ENCODE peak calls at places on chromosomes 3 and 15, in ten cellular contexts. G, X, H, E, O, M, B, K, R and F are unnamed samples. For H3K9me3 and H3K27me3, the result is how much of the 10 kb centered on the place peaks cover.

GRCh38 chr3:136838641-136839555 is 20.0 kb downstream of the SLC35G2 start:
- DNase-seq in G (no peak), X (peak), H (peak), E (no peak), O (no peak), M (no peak), B (no peak), K (peak), R (no peak), F (peak)

GRCh38 chr3:45994661-45995369 is 809 bp downstream of the FYCO1 start:
- DNase-seq in G (no peak), X (peak), H (no peak), E (no peak), O (peak), M (no peak), B (no peak), K (peak), R (peak), F (no peak)

GRCh38 chr3:144771401-144771870 is 799.8 kb downstream of the DIPK2A start:
- DNase-seq in G (no peak), X (no peak), H (no peak), E (no peak), O (no peak), M (no peak), B (no peak), K (peak), R (no peak), F (no peak)

GRCh38 chr3:9884555-9885165 is 4.6 kb upstream of the CIDEC start:
- DNase-seq in G (no peak), X (no peak), H (peak), E (no peak), O (peak), M (no peak), B (peak), K (peak), R (no peak), F (peak)

GRCh38 chr3:147619925-147620580 is 210.9 kb downstream of the ZIC1 start:
- DNase-seq in G (no peak), X (no peak), H (no peak), E (no peak), O (no peak), M (no peak), B (no peak), K (peak), R (no peak), F (no peak)

GRCh38 chr15:87477759-87478687 is 778.5 kb downstream of the NTRK3 start:
- DNase-seq in G (peak), X (no peak), H (peak), E (peak), O (peak), M (no peak), B (peak), K (peak), R (no peak), F (peak)

GRCh38 chr15:71011503-71012155 is 103.6 kb upstream of the THSD4 start:
- DNase-seq in G (peak), X (peak), H (peak), E (no peak), O (peak), M (no peak), B (peak), K (peak), R (peak), F (peak)

GRCh38 chr15:70795311-70795665 is 31.9 kb upstream of the UACA start:
- DNase-seq in G (no peak), X (no peak), H (peak), E (no peak), O (peak), M (no peak), B (no peak), K (peak), R (no peak), F (peak)

GRCh38 chr3:196611761-196612483 is 27.6 kb upstream of the NRROS start:
- DNase-seq in G (no peak), X (peak), H (no peak), E (no peak), O (no peak), M (no peak), B (no peak), K (no peak), R (no peak), F (no peak)

GRCh38 chr15:55917881-55918296 is 75.5 kb downstream of the NEDD4 start:
- DNase-seq in G (peak), X (peak), H (peak), E (peak), O (peak), M (no peak), B (peak), K (peak), R (peak), F (peak)

GRCh38 chr3:160544837-160545236 is 20.5 kb downstream of the KPNA4 start:
- DNase-seq in G (no peak), X (no peak), H (no peak), E (no peak), O (no peak), M (no peak), B (no peak), K (no peak), R (no peak), F (no peak)

GRCh38 chr15:83066034-83066760 is 855 bp downstream of the BTBD1 start:
- DNase-seq in G (no peak), X (peak), H (no peak), E (no peak), O (no peak), M (peak), B (peak), K (peak), R (peak), F (peak)

GRCh38 chr3:13189639-13190375 is 116.6 kb upstream of the IQSEC1 start:
- DNase-seq in G (no peak), X (peak), H (peak), E (peak), O (peak), M (no peak), B (no peak), K (peak), R (no peak), F (peak)

GRCh38 chr3:142244056-142244455 is 18.7 kb upstream of the GK5 start:
- DNase-seq in G (no peak), X (no peak), H (no peak), E (no peak), O (no peak), M (no peak), B (no peak), K (no peak), R (no peak), F (no peak)

GRCh38 chr3:99753268-99753975 is 64.2 kb upstream of the CMSS1 start:
- DNase-seq in G (peak), X (peak), H (peak), E (no peak), O (peak), M (no peak), B (peak), K (peak), R (no peak), F (peak)

GRCh38 chr3:3170998-3171397 is 8.5 kb downstream of the CRBN start:
- DNase-seq in G (peak), X (peak), H (peak), E (no peak), O (peak), M (no peak), B (peak), K (peak), R (no peak), F (no peak)

DNA sequence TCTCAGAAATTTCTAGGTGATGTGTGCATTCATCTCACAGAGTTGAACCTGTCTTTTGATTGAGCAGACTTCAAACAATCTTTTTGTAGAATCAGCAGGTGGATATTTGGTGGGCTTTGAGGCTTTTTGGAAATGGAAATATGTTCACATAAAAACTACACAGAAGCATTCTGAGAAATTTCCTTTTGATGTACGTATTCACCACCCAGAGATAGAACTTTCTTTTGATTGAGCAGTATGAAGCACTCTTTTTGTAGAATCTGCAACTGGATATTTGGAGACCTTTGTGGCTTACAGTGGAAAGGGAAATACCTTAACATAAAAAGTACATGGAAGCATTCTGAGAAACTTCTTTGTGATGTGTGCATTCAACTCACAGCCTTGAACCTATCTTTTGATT is 3515.0 kb downstream of the GOLGA6L6 start:
- DNase-seq in G (no peak), X (no peak), H (no peak), E (no peak), O (no peak), M (no peak), B (no peak), K (no peak), R (no peak), F (no peak)
- H3K9me3 ChIP-seq in G (under half), X (under half), H (under half), E (under half), O (under half), M (half or more), B (under half), K (under half), R (under half), F (under half)

GRCh38 chr3:129313415-129313982 is 34.8 kb downstream of the HMCES start:
- DNase-seq in G (no peak), X (peak), H (peak), E (no peak), O (no peak), M (no peak), B (no peak), K (no peak), R (no peak), F (no peak)
- H3K4me3 ChIP-seq in G (no peak), X (peak), H (no peak), E (peak), O (no peak), M (peak), B (no peak), K (no peak), R (no peak), F (no peak)

GRCh38 chr15:69082041-69082502 is 67.6 kb downstream of the NOX5 start:
- DNase-seq in G (no peak), X (no peak), H (peak), E (peak), O (no peak), M (no peak), B (no peak), K (peak), R (no peak), F (no peak)

GRCh38 chr15:69080958-69081248 is 66.4 kb downstream of the NOX5 start:
- DNase-seq in G (no peak), X (no peak), H (no peak), E (no peak), O (no peak), M (no peak), B (no peak), K (no peak), R (no peak), F (no peak)

GRCh38 chr15:69081310-69082004 is 67.0 kb downstream of the NOX5 start:
- DNase-seq in G (no peak), X (no peak), H (peak), E (peak), O (no peak), M (peak), B (no peak), K (peak), R (no peak), F (peak)

GRCh38 chr15:69078638-69079037 is 64.1 kb downstream of the NOX5 start:
- DNase-seq in G (no peak), X (no peak), H (no peak), E (no peak), O (no peak), M (no peak), B (no peak), K (no peak), R (no peak), F (no peak)

DNA sequence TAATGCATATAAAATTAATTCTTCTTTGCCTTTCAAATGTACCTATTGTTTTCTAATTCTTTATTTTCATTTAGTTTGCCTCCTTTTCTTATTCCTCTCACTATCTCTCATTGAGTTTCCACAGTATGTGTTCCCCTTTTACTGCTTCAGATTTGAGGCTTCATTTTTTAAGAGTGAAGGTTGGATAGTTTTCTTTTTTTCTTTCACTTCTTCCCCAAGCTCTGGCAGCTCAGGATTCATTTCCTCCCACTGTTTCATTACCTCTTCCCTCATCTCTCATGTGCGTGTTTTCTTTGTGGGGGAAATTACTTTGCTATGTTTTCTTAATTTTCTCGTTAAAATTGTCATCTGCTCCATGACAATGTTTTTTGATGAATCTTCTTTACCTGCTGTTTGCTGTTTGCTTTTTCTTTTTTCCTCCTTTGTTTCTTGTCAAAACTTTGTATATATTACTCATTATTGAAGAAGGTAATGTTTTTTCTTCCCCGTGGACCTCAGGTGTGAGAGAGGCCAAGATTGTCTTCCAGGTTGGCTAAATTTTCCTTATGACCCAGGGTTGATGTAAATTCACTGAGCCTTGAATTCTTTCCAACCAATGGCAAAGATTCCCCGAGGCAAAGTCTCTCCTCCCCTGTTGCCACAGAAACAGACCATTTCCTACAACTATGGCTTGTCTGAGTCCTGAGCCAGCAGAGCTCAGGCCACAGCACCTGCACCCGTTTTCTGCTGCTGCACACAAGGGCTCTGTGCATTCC is 65.9 kb downstream of the NOX5 start:
- DNase-seq in G (no peak), X (no peak), H (no peak), E (no peak), O (no peak), M (no peak), B (no peak), K (peak), R (peak), F (no peak)
- H3K27me3 ChIP-seq in G (under half), X (under half), H (under half), E (under half), O (under half), M (under half), B (under half), K (under half), R (under half), F (under half)

GRCh38 chr15:25061808-25062550 is 107.2 kb downstream of the SNRPN start:
- DNase-seq in G (no peak), X (no peak), H (no peak), E (no peak), O (no peak), M (no peak), B (no peak), K (no peak), R (no peak), F (no peak)

GRCh38 chr15:25062551-25063430 is 108.0 kb downstream of the SNRPN start:
- DNase-seq in G (no peak), X (no peak), H (no peak), E (no peak), O (no peak), M (no peak), B (no peak), K (no peak), R (no peak), F (no peak)

GRCh38 chr15:25060472-25060803 is 105.7 kb downstream of the SNRPN start:
- DNase-seq in G (no peak), X (no peak), H (no peak), E (no peak), O (no peak), M (no peak), B (no peak), K (no peak), R (no peak), F (no peak)

GRCh38 chr15:25059698-25060471 is 105.1 kb downstream of the SNRPN start:
- DNase-seq in G (no peak), X (no peak), H (no peak), E (no peak), O (no peak), M (no peak), B (no peak), K (no peak), R (no peak), F (no peak)

GRCh38 chr15:25060996-25061620 is 106.3 kb downstream of the SNRPN start:
- DNase-seq in G (no peak), X (no peak), H (no peak), E (no peak), O (no peak), M (no peak), B (no peak), K (no peak), R (no peak), F (no peak)
- H3K9me3 ChIP-seq in G (under half), X (half or more), H (half or more), E (half or more), O (half or more), M (half or more), B (half or more), K (under half), R (under half), F (under half)

GRCh38 chr3:29164825-29165224 is 116.0 kb upstream of the RBMS3 start:
- DNase-seq in G (no peak), X (no peak), H (no peak), E (no peak), O (no peak), M (no peak), B (no peak), K (no peak), R (no peak), F (no peak)
- H3K4me3 ChIP-seq in G (no peak), X (no peak), H (no peak), E (no peak), O (no peak), M (no peak), B (no peak), K (no peak), R (no peak), F (no peak)

DNA sequence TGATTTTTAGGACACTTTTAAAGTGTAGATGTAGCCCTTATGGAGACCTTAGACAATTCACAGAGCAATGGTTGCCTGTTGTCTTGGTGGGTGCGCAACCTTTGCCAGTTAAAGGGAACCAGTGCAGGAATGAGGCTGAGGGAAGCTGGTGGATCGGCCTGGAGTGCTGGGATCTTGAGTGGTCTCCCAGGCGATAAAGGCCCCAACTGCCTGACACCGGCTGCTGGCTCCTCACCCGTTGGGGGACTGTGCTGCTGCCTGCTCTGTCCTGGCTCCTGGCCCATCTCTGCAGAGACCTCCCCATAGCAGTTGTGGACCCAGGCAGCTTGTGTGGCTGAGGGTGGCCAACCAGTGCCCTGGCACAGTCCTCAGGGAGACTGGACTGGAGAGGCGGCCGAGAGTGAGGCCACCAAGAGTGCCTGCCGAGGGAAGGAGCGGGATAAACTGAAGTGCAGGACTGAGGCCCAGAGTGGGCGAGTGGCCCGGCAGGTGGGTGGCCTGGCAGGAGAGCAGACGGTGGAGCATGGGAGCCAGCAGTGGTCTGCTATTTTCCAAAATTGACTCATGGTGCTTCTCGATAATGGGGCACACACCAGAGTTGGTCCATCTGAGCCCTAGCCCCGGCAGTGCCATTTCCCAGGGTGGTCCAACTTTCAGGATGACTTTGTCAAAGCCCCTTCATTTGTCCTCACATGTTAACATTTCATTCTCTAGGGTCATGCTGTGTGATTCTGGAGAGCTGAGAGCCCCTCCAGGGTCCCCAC is 2.1 kb downstream of the ALDH1A3 start:
- DNase-seq in G (no peak), X (no peak), H (no peak), E (no peak), O (no peak), M (no peak), B (no peak), K (no peak), R (no peak), F (no peak)
- H3K27me3 ChIP-seq in G (half or more), X (under half), H (half or more), E (half or more), O (half or more), M (half or more), B (under half), K (under half), R (under half), F (under half)